ENCODE peak calls at places on chromosomes 11 and 22, in seven cellular contexts. J is cardiac muscle cell, C is cardiac fibroblast, A is astrocyte, Z is fibroblast of the aortic adventitia, W is fibroblast of mammary gland, K is brain microvascular endothelial cell. T is an unnamed sample.

GRCh38 chr11:69215784-69216415 is 60.2 kb downstream of the SMIM38 start:
- DNase-seq in J (no peak), C (peak), A (peak), Z (peak), W (peak), K (no peak), T (no peak)

GRCh38 chr22:33853200-33854097 is 66.8 kb downstream of the LARGE1 start:
- DNase-seq in J (peak), C (peak), A (peak), Z (peak), W (peak), K (peak), T (peak)

GRCh38 chr11:4181780-4182721 is 87.5 kb downstream of the RRM1 start:
- DNase-seq in J (peak), C (peak), A (peak), Z (peak), W (peak), K (peak), T (peak)

GRCh38 chr22:27686534-27686933 is 115.0 kb downstream of the MN1 start:
- DNase-seq in J (peak), C (peak), A (peak), Z (peak), W (peak), K (peak), T (peak)

GRCh38 chr22:41478891-41479521 is 10.1 kb downstream of the ACO2 start:
- DNase-seq in J (no peak), C (peak), A (no peak), Z (peak), W (peak), K (no peak), T (peak)

GRCh38 chr22:40524392-40525249 is 111.9 kb downstream of the MRTFA start:
- DNase-seq in J (no peak), C (peak), A (no peak), Z (peak), W (peak), K (no peak), T (peak)

GRCh38 chr11:2474059-2474901 is 29.5 kb downstream of the KCNQ1 start:
- DNase-seq in J (no peak), C (no peak), A (no peak), Z (no peak), W (no peak), K (no peak), T (no peak)

GRCh38 chr11:71301858-71302533 is 49.6 kb upstream of the SHANK2 start:
- DNase-seq in J (no peak), C (peak), A (no peak), Z (no peak), W (no peak), K (no peak), T (peak)

GRCh38 chr11:123434911-123435310 is 4.8 kb downstream of the GRAMD1B start:
- DNase-seq in J (no peak), C (no peak), A (no peak), Z (no peak), W (no peak), K (no peak), T (no peak)

GRCh38 chr11:61571869-61572268 is 9.0 kb downstream of the SYT7 start:
- DNase-seq in J (peak), C (no peak), A (no peak), Z (no peak), W (no peak), K (no peak), T (no peak)

GRCh38 chr11:33179431-33179830 is 18.2 kb upstream of the CSTF3 start:
- DNase-seq in J (no peak), C (no peak), A (no peak), Z (no peak), W (no peak), K (peak), T (peak)

GRCh38 chr22:33099593-33099992 is 41.4 kb upstream of the SYN3 start:
- DNase-seq in J (no peak), C (no peak), A (no peak), Z (no peak), W (no peak), K (no peak), T (no peak)

GRCh38 chr11:123300874-123301695 is 106.0 kb upstream of the CLMP start:
- DNase-seq in J (no peak), C (peak), A (peak), Z (peak), W (peak), K (no peak), T (peak)

GRCh38 chr11:110479070-110479444 is 49.3 kb downstream of the FDX1 start:
- DNase-seq in J (no peak), C (no peak), A (no peak), Z (no peak), W (no peak), K (no peak), T (no peak)

GRCh38 chr22:39946571-39947407 is 13.4 kb upstream of the TMA7B start:
- DNase-seq in J (no peak), C (no peak), A (no peak), Z (no peak), W (no peak), K (no peak), T (no peak)

GRCh38 chr11:43119275-43119970 is 192.4 kb upstream of the API5 start:
- DNase-seq in J (no peak), C (no peak), A (no peak), Z (no peak), W (no peak), K (no peak), T (no peak)

GRCh38 chr11:40388097-40388818 is 1071.2 kb downstream of the LRRC4C start:
- DNase-seq in J (no peak), C (no peak), A (peak), Z (peak), W (peak), K (no peak), T (no peak)

GRCh38 chr11:69024509-69024908 is 11.5 kb upstream of the MRGPRF start:
- DNase-seq in J (no peak), C (no peak), A (no peak), Z (no peak), W (no peak), K (no peak), T (no peak)

GRCh38 chr11:1939006-1939626 is 8.0 kb upstream of the MRPL23 start:
- DNase-seq in J (no peak), C (no peak), A (no peak), Z (no peak), W (no peak), K (no peak), T (no peak)

GRCh38 chr11:128391809-128392208 is 195.5 kb downstream of the ETS1 start:
- DNase-seq in J (peak), C (peak), A (no peak), Z (peak), W (no peak), K (no peak), T (no peak)

DNA sequence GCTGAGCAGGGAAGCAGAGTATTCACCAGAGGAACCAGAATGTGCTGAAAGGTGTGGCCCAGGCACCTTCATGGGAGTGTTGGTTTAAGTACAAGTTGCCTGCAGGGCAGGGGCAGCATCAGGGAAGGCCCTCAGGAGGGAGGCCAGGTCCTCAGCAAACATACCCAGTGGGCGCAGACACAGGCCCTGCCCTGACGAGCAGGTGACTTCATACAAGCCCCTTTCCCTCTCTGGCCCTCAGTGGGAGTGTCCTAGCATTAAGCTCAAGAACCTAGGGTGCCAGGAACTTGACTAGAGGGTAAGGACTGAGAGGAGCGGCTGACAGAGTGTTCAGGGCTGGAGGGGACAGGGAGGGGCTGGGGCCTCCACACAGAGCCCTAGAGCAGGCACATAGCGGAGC is 7.5 kb upstream of the CASTOR1 start:
- DNase-seq in J (no peak), C (no peak), A (no peak), Z (no peak), W (no peak), K (no peak), T (no peak)
- H3K4me3 ChIP-seq in J (no peak), C (no peak), A (no peak), Z (no peak), W (no peak), K (no peak), T (no peak)

GRCh38 chr22:48719978-48720661 is 1107.6 kb downstream of the BRD1 start:
- DNase-seq in J (peak), C (no peak), A (no peak), Z (no peak), W (no peak), K (no peak), T (no peak)
- TF ChIP-seq CTCF in J (no peak), C (no peak), A (no peak), Z (no peak), W (no peak), K (no peak), T (no peak)

GRCh38 chr11:62572431-62572830 is 1.3 kb downstream of the EEF1G start:
- DNase-seq in J (no peak), C (no peak), A (no peak), Z (no peak), W (no peak), K (no peak), T (no peak)
- H3K4me3 ChIP-seq in J (peak), C (peak), A (peak), Z (peak), W (peak), K (peak), T (peak)

DNA sequence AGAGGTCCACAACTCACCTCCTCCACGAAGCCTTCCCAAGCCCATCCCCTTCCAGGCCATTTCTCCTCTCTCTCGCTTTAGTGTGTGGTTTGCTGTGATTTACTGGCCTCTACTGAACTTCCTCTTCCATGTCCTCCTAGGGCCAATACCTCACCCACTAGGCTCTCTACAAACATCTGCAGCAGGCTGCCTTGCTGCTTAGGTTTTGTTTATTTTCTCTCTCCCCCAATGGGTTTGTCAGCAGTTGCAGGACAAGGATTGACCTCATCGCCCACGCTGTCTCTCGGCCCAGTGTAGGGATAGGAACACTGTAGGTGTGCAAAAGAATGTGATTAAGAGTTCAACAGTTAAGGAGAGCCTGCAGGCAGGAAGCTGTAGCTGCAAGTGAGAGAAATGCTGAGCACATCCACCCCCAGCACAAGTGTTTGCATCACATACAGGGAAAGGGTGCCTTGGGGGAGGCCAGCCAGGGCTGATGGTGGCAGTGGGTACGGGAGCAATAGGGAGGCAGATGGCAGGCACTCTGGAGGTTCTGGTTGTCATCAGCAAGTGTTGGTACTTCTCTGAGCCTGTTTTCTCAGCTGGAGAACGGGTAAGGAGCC is 1.4 kb downstream of the PC start:
- DNase-seq in J (peak), C (peak), A (peak), Z (peak), W (peak), K (peak), T (peak)
- TF ChIP-seq CTCF in J (peak), C (peak), A (peak), Z (peak), W (peak), K (peak), T (peak)

DNA sequence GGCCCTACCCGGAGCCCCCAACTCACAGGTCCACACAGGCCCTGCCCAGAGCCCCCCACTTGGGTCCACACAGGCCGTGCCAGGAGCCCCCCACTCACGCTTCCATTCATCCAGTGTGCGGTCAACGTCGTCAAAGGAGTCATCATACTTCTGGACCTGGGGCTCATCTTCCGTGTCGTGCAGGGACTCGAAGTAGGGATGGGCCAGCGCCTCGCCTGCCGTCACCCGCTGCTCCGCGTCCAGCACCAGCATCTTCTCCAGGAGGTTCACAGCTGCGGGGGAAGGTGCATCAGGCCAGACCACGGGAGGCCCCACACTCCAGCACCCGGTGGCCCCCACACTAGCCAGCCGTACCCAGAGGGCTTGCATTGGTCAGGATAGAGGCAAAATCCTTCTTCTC is 4.0 kb upstream of the HDAC10 start:
- DNase-seq in J (no peak), C (no peak), A (no peak), Z (no peak), W (no peak), K (no peak), T (no peak)
- H3K4me3 ChIP-seq in J (no peak), C (no peak), A (no peak), Z (no peak), W (no peak), K (no peak), T (no peak)

GRCh38 chr11:66863428-66864125 is 6.7 kb downstream of the LRFN4 start:
- DNase-seq in J (no peak), C (no peak), A (no peak), Z (no peak), W (no peak), K (no peak), T (no peak)
- TF ChIP-seq CTCF in J (no peak), C (no peak), A (no peak), Z (no peak), W (no peak), K (no peak), T (no peak)

GRCh38 chr11:783581-784015 is 6.3 kb downstream of the CEND1 start:
- DNase-seq in J (peak), C (peak), A (peak), Z (peak), W (peak), K (peak), T (peak)
- H3K4me3 ChIP-seq in J (no peak), C (no peak), A (no peak), Z (no peak), W (no peak), K (no peak), T (no peak)

DNA sequence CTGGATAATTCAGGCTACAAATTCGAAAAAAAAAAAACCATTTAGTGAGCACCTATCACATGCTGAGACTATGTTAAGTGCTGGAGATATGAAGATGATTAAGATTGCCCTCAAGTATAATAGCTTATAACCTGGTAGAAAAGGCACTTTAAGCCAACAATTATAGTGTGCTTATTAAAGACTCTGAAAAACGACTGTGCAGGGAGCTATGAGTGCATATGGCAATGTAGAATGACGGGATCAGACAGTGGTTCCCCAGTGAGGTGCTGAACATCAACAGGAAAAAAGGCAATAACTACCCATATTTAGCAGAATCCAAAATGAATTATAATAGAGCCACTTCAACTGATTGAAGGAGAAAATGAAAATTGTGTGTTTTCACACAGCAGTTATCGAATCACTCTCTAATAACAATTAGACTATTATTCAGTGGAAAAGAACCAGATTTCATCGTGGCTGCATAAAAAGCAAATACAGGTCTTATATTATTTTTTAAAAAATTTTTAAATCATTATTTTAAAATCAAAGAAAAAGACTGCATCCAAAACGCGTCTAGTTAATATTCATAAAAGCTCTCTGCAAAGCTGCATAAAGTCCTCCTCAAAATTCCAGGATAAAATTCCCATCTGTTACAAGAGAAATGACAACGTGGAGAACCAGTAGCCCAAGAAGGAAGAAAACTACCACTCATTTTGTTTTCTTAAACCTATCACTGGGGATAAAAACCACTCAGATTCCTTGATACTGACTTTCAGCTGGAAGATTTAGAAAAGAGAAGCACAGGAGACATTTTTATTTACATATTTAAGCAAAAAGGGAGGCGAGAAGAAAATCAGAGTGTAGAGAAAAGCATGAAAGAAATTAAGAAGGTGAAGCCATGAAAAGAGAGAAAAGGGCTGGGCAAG is 1.1 kb downstream of the MTMR2 start:
- DNase-seq in J (no peak), C (peak), A (no peak), Z (peak), W (peak), K (no peak), T (peak)
- TF ChIP-seq CTCF in J (no peak), C (no peak), A (no peak), Z (no peak), W (no peak), K (no peak), T (no peak)

GRCh38 chr11:19071255-19071654 is 10.7 kb upstream of the MRGPRX2 start:
- DNase-seq in J (peak), C (peak), A (peak), Z (peak), W (peak), K (peak), T (peak)
- H3K4me3 ChIP-seq in J (no peak), C (peak), A (no peak), Z (peak), W (no peak), K (peak), T (peak)

T was measured in fibroblast of pulmonary artery.